ENCODE peak calls at places on chromosomes 7 and 10, in six cellular contexts. Q is GM12878, K is HepG2, P is GM23338, B is prostate gland, L is sigmoid colon. J is an unnamed sample. For H3K4me1, the result is how much of the 10 kb centered on the place peaks cover.

GRCh38 chr7:134083766-134084487 is 43.2 kb upstream of the LRGUK start:
- DNase-seq in Q (no peak), K (no peak), P (no peak), B (no peak), L (no peak), J (no peak)

GRCh38 chr7:2821842-2822507 is 22.1 kb downstream of the GNA12 start:
- DNase-seq in Q (no peak), K (no peak), P (no peak), B (no peak), L (peak), J (no peak)

GRCh38 chr10:81843042-81843441 is 32.0 kb upstream of the NRG3 start:
- DNase-seq in Q (no peak), K (no peak), P (peak), B (no peak), L (no peak), J (no peak)

GRCh38 chr7:107999814-108000560 is 3.0 kb downstream of the LAMB1 start:
- DNase-seq in Q (no peak), K (no peak), P (peak), B (no peak), L (no peak), J (no peak)

GRCh38 chr10:29794776-29795635 is 160.2 kb upstream of the SVIL start:
- DNase-seq in Q (no peak), K (no peak), P (no peak), B (peak), L (no peak), J (no peak)

GRCh38 chr7:18224138-18224537 is 196.5 kb upstream of the PRPS1L1 start:
- DNase-seq in Q (no peak), K (no peak), P (no peak), B (no peak), L (no peak), J (no peak)

GRCh38 chr10:110671788-110672579 is 27.8 kb downstream of the RBM20 start:
- DNase-seq in Q (peak), K (peak), P (peak), B (peak), L (peak), J (peak)

GRCh38 chr7:132519936-132520335 is 56.3 kb downstream of the PLXNA4 start:
- DNase-seq in Q (no peak), K (no peak), P (no peak), B (no peak), L (no peak), J (no peak)

GRCh38 chr10:68301790-68302502 is 29.9 kb upstream of the HNRNPH3 start:
- DNase-seq in Q (peak), K (peak), P (peak), B (no peak), L (no peak), J (no peak)

GRCh38 chr10:132066186-132066585 is 440 bp downstream of the JAKMIP3 start:
- DNase-seq in Q (no peak), K (no peak), P (no peak), B (no peak), L (no peak), J (peak)

GRCh38 chr10:88074971-88075370 is 211.5 kb downstream of the PTEN start:
- DNase-seq in Q (no peak), K (no peak), P (no peak), B (no peak), L (no peak), J (no peak)

GRCh38 chr10:71621783-71622526 is 97.6 kb downstream of the C10orf105 start:
- DNase-seq in Q (no peak), K (peak), P (peak), B (no peak), L (no peak), J (no peak)

GRCh38 chr10:50403074-50403473 is 151.8 kb upstream of the ASAH2 start:
- DNase-seq in Q (no peak), K (no peak), P (no peak), B (no peak), L (no peak), J (no peak)

GRCh38 chr7:11726251-11727155 is 105.5 kb downstream of the THSD7A start:
- DNase-seq in Q (no peak), K (no peak), P (no peak), B (peak), L (peak), J (no peak)

GRCh38 chr7:23196306-23196705 is 14.5 kb downstream of the NUP42 start:
- DNase-seq in Q (no peak), K (no peak), P (no peak), B (no peak), L (no peak), J (no peak)

GRCh38 chr10:78964274-78964951 is 104.4 kb upstream of the ZMIZ1 start:
- DNase-seq in Q (no peak), K (no peak), P (no peak), B (no peak), L (no peak), J (no peak)

GRCh38 chr10:78966182-78966787 is 102.5 kb upstream of the ZMIZ1 start:
- DNase-seq in Q (no peak), K (no peak), P (no peak), B (no peak), L (no peak), J (no peak)

GRCh38 chr10:78966844-78967488 is 101.8 kb upstream of the ZMIZ1 start:
- DNase-seq in Q (no peak), K (no peak), P (no peak), B (no peak), L (no peak), J (no peak)

GRCh38 chr10:78963074-78964034 is 105.4 kb upstream of the ZMIZ1 start:
- DNase-seq in Q (no peak), K (no peak), P (no peak), B (no peak), L (no peak), J (peak)

DNA sequence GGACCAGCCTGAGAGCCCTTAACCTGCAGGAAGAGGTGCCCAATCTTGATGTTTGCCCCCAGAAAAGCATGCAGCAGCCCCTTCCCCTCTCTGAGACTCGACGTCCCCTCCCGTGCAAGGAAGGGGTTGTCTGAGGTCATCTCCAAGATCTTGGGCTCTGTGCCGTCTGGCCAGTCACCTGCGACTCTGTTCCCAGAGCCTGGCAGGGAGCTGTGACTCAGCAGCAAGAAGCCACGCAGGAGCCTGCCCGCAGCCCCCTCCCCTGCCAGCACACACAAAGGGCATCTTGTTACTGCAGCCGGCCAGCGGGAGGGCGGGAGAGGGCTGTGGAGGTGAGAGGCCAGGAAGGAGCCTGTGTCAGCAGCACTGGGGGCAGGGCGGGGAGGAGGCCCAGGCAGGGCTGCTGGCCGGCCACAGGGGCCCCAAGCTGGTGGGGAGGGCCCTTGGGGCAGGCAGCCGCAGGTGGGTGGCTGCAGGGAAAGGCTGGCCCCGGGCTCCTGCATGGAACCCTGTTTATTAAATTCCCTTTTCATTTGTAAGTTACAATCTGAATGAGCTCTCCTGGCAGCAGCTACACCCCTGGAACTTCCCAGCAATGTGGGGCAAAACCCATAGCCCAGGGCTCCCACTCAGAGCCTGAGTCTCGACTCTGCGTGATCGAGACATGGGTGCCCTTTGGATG is 103.7 kb upstream of the ZMIZ1 start:
- DNase-seq in Q (no peak), K (peak), P (peak), B (peak), L (peak), J (peak)
- H3K4me1 ChIP-seq in Q (under half), K (half or more), P (under half), B (under half), L (under half), J (under half)

GRCh38 chr10:80188713-80189112 is 16.6 kb downstream of the ANXA11 start:
- DNase-seq in Q (no peak), K (no peak), P (no peak), B (no peak), L (peak), J (no peak)

GRCh38 chr10:80186364-80187012 is 18.8 kb downstream of the ANXA11 start:
- DNase-seq in Q (no peak), K (no peak), P (no peak), B (no peak), L (peak), J (peak)

GRCh38 chr10:80185522-80186299 is 19.6 kb downstream of the ANXA11 start:
- DNase-seq in Q (no peak), K (no peak), P (no peak), B (no peak), L (no peak), J (no peak)

GRCh38 chr10:80187060-80187459 is 18.3 kb downstream of the ANXA11 start:
- DNase-seq in Q (no peak), K (no peak), P (no peak), B (no peak), L (peak), J (no peak)

DNA sequence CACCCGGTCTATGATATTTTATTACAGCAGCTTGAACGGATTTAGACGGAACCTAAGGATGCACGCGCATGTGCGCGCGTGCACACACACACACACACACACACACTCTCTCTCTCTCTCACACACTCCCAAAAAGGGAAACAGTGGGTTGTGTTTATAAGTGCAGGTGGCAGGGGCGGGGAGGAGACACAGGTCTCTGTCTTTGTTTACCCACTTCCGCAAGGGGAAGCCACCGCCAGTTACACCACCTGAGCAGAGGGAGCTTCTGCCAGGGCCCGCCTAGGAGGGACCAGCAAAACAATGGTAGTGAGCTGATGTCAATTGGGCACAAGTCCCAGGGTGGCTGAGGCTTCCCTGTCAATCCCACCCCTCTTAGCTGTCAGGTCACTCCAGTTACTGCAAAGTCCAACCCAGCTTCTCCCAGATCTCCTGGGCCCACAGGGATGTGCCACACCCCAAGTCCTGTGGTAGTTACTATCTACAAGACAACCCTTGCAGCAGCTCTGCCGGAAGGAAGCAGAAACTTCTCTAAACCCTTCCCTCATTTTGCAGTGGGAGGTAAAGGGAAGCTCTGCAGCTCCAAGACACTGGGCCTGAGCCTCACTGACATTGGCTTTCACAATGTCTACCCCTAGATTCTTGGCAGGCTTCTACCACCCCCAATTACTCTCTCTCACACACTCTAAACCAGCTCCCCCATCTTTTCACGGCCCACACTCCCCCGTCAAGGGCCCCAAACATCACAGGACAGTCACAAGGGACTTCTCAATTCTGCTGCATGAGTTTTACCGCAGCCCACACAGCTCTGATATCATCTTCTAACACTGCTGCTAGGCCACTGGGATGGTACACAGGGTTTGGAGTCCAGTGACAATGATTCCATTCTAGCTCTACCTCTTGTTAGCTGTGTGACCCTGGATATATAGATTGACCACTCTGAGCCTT is 17.6 kb downstream of the ANXA11 start:
- DNase-seq in Q (peak), K (peak), P (no peak), B (peak), L (peak), J (peak)
- TF ChIP-seq POLR2AphosphoS5 in Q (no peak), K (no peak), P (no peak), B (peak), L (no peak), J (peak)

GRCh38 chr10:89534826-89535166 is 598 bp downstream of the SLC16A12 start:
- DNase-seq in Q (no peak), K (no peak), P (no peak), B (no peak), L (no peak), J (no peak)
- H3K4me3 ChIP-seq in Q (no peak), K (no peak), P (peak), B (no peak), L (peak), J (no peak)

GRCh38 chr7:155340071-155340531 is 42.4 kb downstream of the INSIG1 start:
- DNase-seq in Q (no peak), K (no peak), P (no peak), B (no peak), L (peak), J (no peak)
- H3K4me1 ChIP-seq in Q (under half), K (under half), P (under half), B (under half), L (under half), J (under half)

GRCh38 chr7:74454059-74454947 is 597 bp downstream of the GTF2IRD1 start:
- DNase-seq in Q (no peak), K (no peak), P (no peak), B (peak), L (peak), J (peak)
- TF ChIP-seq POLR2AphosphoS5 in Q (no peak), K (no peak), P (no peak), B (no peak), L (no peak), J (no peak)

DNA sequence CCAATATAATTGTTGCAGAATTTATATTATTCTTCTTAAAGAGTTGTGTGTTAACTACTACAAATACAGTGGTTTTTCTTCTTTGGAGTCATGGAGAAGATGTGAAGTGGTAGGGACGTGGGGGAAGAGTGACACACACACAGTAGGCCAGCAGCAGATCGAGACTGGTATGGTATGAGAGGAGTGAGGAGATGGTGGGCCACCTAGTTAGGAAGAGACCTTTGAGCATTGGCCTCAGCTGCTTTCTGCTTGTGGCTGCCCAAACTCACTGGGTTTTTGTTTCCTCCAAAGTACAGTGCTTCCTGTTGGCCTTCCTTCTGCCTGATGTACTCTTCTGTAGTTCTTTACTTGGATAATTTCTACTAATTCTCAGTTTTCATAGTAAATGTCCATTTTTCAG is 14.6 kb downstream of the VCL start:
- DNase-seq in Q (no peak), K (no peak), P (no peak), B (no peak), L (no peak), J (no peak)
- H3K4me3 ChIP-seq in Q (no peak), K (no peak), P (no peak), B (no peak), L (no peak), J (no peak)

GRCh38 chr7:47500103-47500563 is 81.8 kb downstream of the TNS3 start:
- DNase-seq in Q (no peak), K (peak), P (no peak), B (peak), L (peak), J (no peak)
- H3K4me1 ChIP-seq in Q (under half), K (half or more), P (under half), B (under half), L (half or more), J (half or more)